ENCODE peak calls at places on chromosomes 11 and 22, in five cellular contexts. One of them, this sample, is unnamed. For H3K9me2, the result is how much of the 10 kb centered on the place peaks cover.

GRCh38 chr11:86620796-86621575 is 51.4 kb downstream of the ME3 start:
- DNase-seq in PC-3: no peak
- DNase-seq in hepatocyte: no peak
- DNase-seq in PC-9: no peak
- DNase-seq in Karpas-422: no peak
- DNase-seq in this sample: peak

GRCh38 chr11:118437046-118437735 is 899 bp downstream of the KMT2A start:
- DNase-seq in Karpas-422: peak
- DNase-seq in PC-9: peak
- DNase-seq in PC-3: peak
- DNase-seq in hepatocyte: peak
- DNase-seq in this sample: peak

GRCh38 chr11:5605849-5606248 is 9.4 kb downstream of the TRIM6 start:
- DNase-seq in PC-3: peak
- DNase-seq in hepatocyte: peak
- DNase-seq in Karpas-422: peak
- DNase-seq in PC-9: peak
- DNase-seq in this sample: peak

GRCh38 chr11:118226294-118226693 is 1.5 kb upstream of the JAML start:
- DNase-seq in hepatocyte: no peak
- DNase-seq in Karpas-422: no peak
- DNase-seq in PC-9: no peak
- DNase-seq in PC-3: no peak
- DNase-seq in this sample: peak

GRCh38 chr11:68757711-68758110 is 6.4 kb upstream of the TESMIN start:
- DNase-seq in hepatocyte: no peak
- DNase-seq in PC-3: no peak
- DNase-seq in PC-9: no peak
- DNase-seq in Karpas-422: no peak
- DNase-seq in this sample: no peak

GRCh38 chr11:64754919-64755662 is 4.7 kb downstream of the PYGM start:
- DNase-seq in hepatocyte: no peak
- DNase-seq in PC-3: no peak
- DNase-seq in Karpas-422: no peak
- DNase-seq in PC-9: no peak
- DNase-seq in this sample: no peak

GRCh38 chr11:59680287-59681154 is 11.7 kb upstream of the PATL1 start:
- DNase-seq in PC-9: peak
- DNase-seq in Karpas-422: peak
- DNase-seq in PC-3: peak
- DNase-seq in hepatocyte: peak
- DNase-seq in this sample: peak

GRCh38 chr11:1514349-1515061 is 27.9 kb upstream of the MOB2 start:
- DNase-seq in PC-9: no peak
- DNase-seq in hepatocyte: no peak
- DNase-seq in PC-3: no peak
- DNase-seq in Karpas-422: no peak
- DNase-seq in this sample: no peak

GRCh38 chr11:83174008-83174407 is 17.1 kb downstream of the PCF11 start:
- DNase-seq in PC-3: no peak
- DNase-seq in Karpas-422: no peak
- DNase-seq in hepatocyte: no peak
- DNase-seq in PC-9: no peak
- DNase-seq in this sample: no peak

GRCh38 chr22:33126881-33127280 is 68.7 kb upstream of the SYN3 start:
- DNase-seq in hepatocyte: peak
- DNase-seq in Karpas-422: no peak
- DNase-seq in PC-9: peak
- DNase-seq in PC-3: no peak
- DNase-seq in this sample: peak

GRCh38 chr11:2666828-2667570 is 32.8 kb downstream of the KCNQ1OT1 start:
- DNase-seq in PC-3: no peak
- DNase-seq in Karpas-422: no peak
- DNase-seq in hepatocyte: no peak
- DNase-seq in PC-9: no peak
- DNase-seq in this sample: no peak

GRCh38 chr22:25492950-25493790 is 71.3 kb upstream of the GRK3 start:
- DNase-seq in hepatocyte: no peak
- DNase-seq in Karpas-422: no peak
- DNase-seq in PC-3: no peak
- DNase-seq in PC-9: no peak
- DNase-seq in this sample: no peak

GRCh38 chr11:103183981-103184592 is 74.9 kb downstream of the DYNC2H1 start:
- DNase-seq in Karpas-422: no peak
- DNase-seq in hepatocyte: no peak
- DNase-seq in PC-3: no peak
- DNase-seq in PC-9: no peak
- DNase-seq in this sample: no peak

GRCh38 chr22:19855504-19856409 is 1.1 kb upstream of the GNB1L start:
- DNase-seq in Karpas-422: peak
- DNase-seq in PC-3: peak
- DNase-seq in hepatocyte: peak
- DNase-seq in PC-9: peak
- DNase-seq in this sample: peak

GRCh38 chr22:21940521-21940920 is 12.1 kb downstream of the PPM1F start:
- DNase-seq in PC-9: no peak
- DNase-seq in Karpas-422: no peak
- DNase-seq in hepatocyte: no peak
- DNase-seq in PC-3: peak
- DNase-seq in this sample: no peak

GRCh38 chr11:132898676-132899075 is 633.6 kb downstream of the OPCML start:
- DNase-seq in PC-3: no peak
- DNase-seq in Karpas-422: no peak
- DNase-seq in hepatocyte: no peak
- DNase-seq in PC-9: no peak
- DNase-seq in this sample: no peak
- H3K9me2 ChIP-seq in PC-3: under half
- H3K9me2 ChIP-seq in Karpas-422: under half
- H3K9me2 ChIP-seq in hepatocyte: under half
- H3K9me2 ChIP-seq in PC-9: under half
- H3K9me2 ChIP-seq in this sample: under half

GRCh38 chr11:132898021-132898420 is 634.3 kb downstream of the OPCML start:
- DNase-seq in Karpas-422: no peak
- DNase-seq in hepatocyte: no peak
- DNase-seq in PC-3: no peak
- DNase-seq in PC-9: no peak
- DNase-seq in this sample: no peak
- H3K9me2 ChIP-seq in Karpas-422: under half
- H3K9me2 ChIP-seq in hepatocyte: under half
- H3K9me2 ChIP-seq in PC-3: under half
- H3K9me2 ChIP-seq in PC-9: under half
- H3K9me2 ChIP-seq in this sample: under half

GRCh38 chr22:36234919-36235318 is 4.4 kb downstream of the APOL2 start:
- DNase-seq in PC-9: no peak
- DNase-seq in hepatocyte: no peak
- DNase-seq in Karpas-422: no peak
- DNase-seq in PC-3: no peak
- DNase-seq in this sample: no peak

GRCh38 chr22:36233796-36234195 is 5.5 kb downstream of the APOL2 start:
- DNase-seq in PC-9: no peak
- DNase-seq in Karpas-422: no peak
- DNase-seq in hepatocyte: no peak
- DNase-seq in PC-3: no peak
- DNase-seq in this sample: no peak

GRCh38 chr22:36232715-36233401 is 6.5 kb downstream of the APOL2 start:
- DNase-seq in hepatocyte: no peak
- DNase-seq in PC-9: no peak
- DNase-seq in PC-3: no peak
- DNase-seq in Karpas-422: no peak
- DNase-seq in this sample: no peak

GRCh38 chr22:36235585-36235984 is 3.7 kb downstream of the APOL2 start:
- DNase-seq in Karpas-422: no peak
- DNase-seq in hepatocyte: no peak
- DNase-seq in PC-3: no peak
- DNase-seq in PC-9: no peak
- DNase-seq in this sample: no peak

GRCh38 chr22:36234211-36234610 is 5.1 kb downstream of the APOL2 start:
- DNase-seq in PC-3: no peak
- DNase-seq in Karpas-422: no peak
- DNase-seq in hepatocyte: no peak
- DNase-seq in PC-9: no peak
- DNase-seq in this sample: no peak
- H3K9me2 ChIP-seq in PC-3: under half
- H3K9me2 ChIP-seq in Karpas-422: under half
- H3K9me2 ChIP-seq in hepatocyte: under half
- H3K9me2 ChIP-seq in PC-9: under half
- H3K9me2 ChIP-seq in this sample: under half

DNA sequence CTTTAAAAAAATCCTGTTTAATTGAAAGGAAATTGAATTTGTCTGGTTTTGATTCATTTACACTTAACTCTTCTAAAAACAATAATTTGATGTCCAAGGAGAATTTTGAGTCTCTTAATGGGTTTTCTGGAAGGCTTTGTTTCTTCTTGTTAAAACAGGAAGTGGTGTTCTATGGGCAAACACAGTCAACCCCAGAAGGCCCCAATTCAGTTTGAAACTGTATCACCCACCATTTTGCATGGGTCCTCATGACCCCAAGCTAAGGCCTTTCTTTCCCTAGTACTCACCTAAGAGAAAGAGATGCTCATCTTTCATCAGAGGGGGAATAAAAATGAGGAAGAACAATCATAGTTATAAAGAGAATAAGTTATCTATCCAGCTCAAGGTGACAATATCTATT is 10.6 kb downstream of the FLI1 start:
- DNase-seq in hepatocyte: no peak
- DNase-seq in PC-9: no peak
- DNase-seq in Karpas-422: no peak
- DNase-seq in PC-3: no peak
- DNase-seq in this sample: no peak
- H3K9me2 ChIP-seq in hepatocyte: under half
- H3K9me2 ChIP-seq in PC-9: under half
- H3K9me2 ChIP-seq in Karpas-422: under half
- H3K9me2 ChIP-seq in PC-3: under half
- H3K9me2 ChIP-seq in this sample: under half

GRCh38 chr11:95082576-95083001 is 7.1 kb upstream of the ENDOD1 start:
- DNase-seq in PC-3: no peak
- DNase-seq in PC-9: no peak
- DNase-seq in hepatocyte: no peak
- DNase-seq in Karpas-422: no peak
- DNase-seq in this sample: no peak

GRCh38 chr11:95078526-95078925 is 11.1 kb upstream of the ENDOD1 start:
- DNase-seq in Karpas-422: no peak
- DNase-seq in hepatocyte: no peak
- DNase-seq in PC-9: no peak
- DNase-seq in PC-3: peak
- DNase-seq in this sample: peak

GRCh38 chr11:95084509-95084908 is 5.1 kb upstream of the ENDOD1 start:
- DNase-seq in hepatocyte: no peak
- DNase-seq in PC-9: no peak
- DNase-seq in Karpas-422: no peak
- DNase-seq in PC-3: peak
- DNase-seq in this sample: peak

GRCh38 chr11:95081010-95081409 is 8.6 kb upstream of the ENDOD1 start:
- DNase-seq in hepatocyte: no peak
- DNase-seq in PC-9: no peak
- DNase-seq in PC-3: no peak
- DNase-seq in Karpas-422: no peak
- DNase-seq in this sample: no peak

DNA sequence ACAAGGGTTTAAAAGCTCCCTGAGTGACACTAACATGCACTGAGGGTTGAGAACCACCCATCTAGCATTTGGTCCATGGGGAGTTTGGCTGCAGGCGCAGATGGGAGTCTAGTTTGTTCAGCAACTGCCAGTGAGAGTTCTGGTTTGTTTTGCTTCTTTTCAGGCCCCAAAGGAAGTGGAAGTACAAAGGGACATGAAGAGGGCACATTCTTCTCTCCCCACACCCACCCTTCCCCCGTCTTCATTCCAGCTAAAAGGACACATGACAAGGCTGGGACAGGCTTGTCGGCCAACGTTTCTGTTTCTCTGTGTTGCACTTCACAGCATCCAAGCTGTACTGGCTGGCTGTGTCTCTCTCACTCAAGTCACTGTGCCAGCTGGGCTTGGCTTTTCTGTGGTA is 8.2 kb upstream of the ENDOD1 start:
- DNase-seq in Karpas-422: no peak
- DNase-seq in hepatocyte: no peak
- DNase-seq in PC-9: no peak
- DNase-seq in PC-3: no peak
- DNase-seq in this sample: no peak
- H3K9me2 ChIP-seq in Karpas-422: under half
- H3K9me2 ChIP-seq in hepatocyte: under half
- H3K9me2 ChIP-seq in PC-9: under half
- H3K9me2 ChIP-seq in PC-3: under half
- H3K9me2 ChIP-seq in this sample: under half

GRCh38 chr11:12719221-12719620 is 45.0 kb downstream of the TEAD1 start:
- DNase-seq in PC-3: no peak
- DNase-seq in hepatocyte: no peak
- DNase-seq in Karpas-422: no peak
- DNase-seq in PC-9: no peak
- DNase-seq in this sample: no peak

GRCh38 chr11:12715941-12716340 is 41.7 kb downstream of the TEAD1 start:
- DNase-seq in Karpas-422: no peak
- DNase-seq in PC-3: no peak
- DNase-seq in PC-9: no peak
- DNase-seq in hepatocyte: no peak
- DNase-seq in this sample: no peak

GRCh38 chr11:12717851-12718291 is 43.6 kb downstream of the TEAD1 start:
- DNase-seq in Karpas-422: no peak
- DNase-seq in PC-9: no peak
- DNase-seq in PC-3: no peak
- DNase-seq in hepatocyte: no peak
- DNase-seq in this sample: no peak

GRCh38 chr11:12715131-12715530 is 40.9 kb downstream of the TEAD1 start:
- DNase-seq in PC-9: no peak
- DNase-seq in Karpas-422: no peak
- DNase-seq in PC-3: no peak
- DNase-seq in hepatocyte: no peak
- DNase-seq in this sample: no peak

DNA sequence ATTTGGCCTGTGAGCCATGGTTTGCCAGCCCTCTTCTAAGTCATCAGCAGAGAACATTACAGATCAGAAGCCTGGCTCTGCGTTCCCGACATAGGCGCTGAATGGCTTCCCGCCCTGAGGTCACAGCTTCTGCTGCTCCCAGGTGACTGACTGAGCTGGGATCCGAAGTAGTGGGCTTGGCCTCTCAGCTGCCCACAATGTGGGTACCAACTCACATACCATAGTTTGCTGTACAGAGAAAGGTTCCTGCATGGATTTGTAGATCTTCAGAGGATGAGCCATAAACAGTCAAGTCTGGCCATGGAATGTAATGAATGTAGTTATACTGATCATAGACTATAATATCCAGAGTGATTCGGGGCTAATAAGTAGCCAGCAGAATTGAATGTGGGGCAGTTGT is 42.6 kb downstream of the TEAD1 start:
- DNase-seq in hepatocyte: no peak
- DNase-seq in PC-9: no peak
- DNase-seq in Karpas-422: no peak
- DNase-seq in PC-3: no peak
- DNase-seq in this sample: no peak
- H3K9me2 ChIP-seq in hepatocyte: under half
- H3K9me2 ChIP-seq in PC-9: under half
- H3K9me2 ChIP-seq in Karpas-422: under half
- H3K9me2 ChIP-seq in PC-3: under half
- H3K9me2 ChIP-seq in this sample: under half

This sample was measured in GM23248.